ENCODE peak calls at places on chromosomes 11 and 22, in four cellular contexts. One of them, this sample, is unnamed.
A peak's percentile ranks its signal among the peaks of the same experiment; 100 is the strongest.

GRCh38 chr11:112931686-112932085 is 29.5 kb upstream of the NCAM1 start:
- DNase-seq in HCT116: no peak
- DNase-seq in HepG2: no peak
- DNase-seq in GM12878: no peak
- DNase-seq in this sample: no peak

GRCh38 chr11:59097113-59097708 is 9.8 kb upstream of the FAM111B start:
- DNase-seq in GM12878: no peak
- DNase-seq in HepG2: peak; percentile 60
- DNase-seq in HCT116: peak; percentile 48
- DNase-seq in this sample: peak; percentile 66

GRCh38 chr11:66625752-66626149 is 9.3 kb downstream of the RBM14 start:
- DNase-seq in HepG2: no peak
- DNase-seq in HCT116: no peak
- DNase-seq in GM12878: no peak
- DNase-seq in this sample: no peak

GRCh38 chr22:26326803-26327202 is 102.3 kb upstream of the ASPHD2 start:
- DNase-seq in HCT116: no peak
- DNase-seq in HepG2: no peak
- DNase-seq in GM12878: no peak
- DNase-seq in this sample: no peak

GRCh38 chr11:95065336-95065735 is 1.4 kb upstream of the SRSF8 start:
- DNase-seq in HCT116: no peak
- DNase-seq in HepG2: no peak
- DNase-seq in GM12878: no peak
- DNase-seq in this sample: no peak

GRCh38 chr11:47589504-47590025 is 3.1 kb downstream of the FAM180B start:
- DNase-seq in HCT116: no peak
- DNase-seq in GM12878: no peak
- DNase-seq in HepG2: no peak
- DNase-seq in this sample: no peak

GRCh38 chr11:62337682-62338181 is 484 bp downstream of the ASRGL1 start:
- DNase-seq in GM12878: no peak
- DNase-seq in HCT116: no peak
- DNase-seq in HepG2: no peak
- DNase-seq in this sample: peak; percentile 41

GRCh38 chr11:3617990-3618389 is 23.8 kb downstream of the ART5 start:
- DNase-seq in HepG2: no peak
- DNase-seq in GM12878: no peak
- DNase-seq in HCT116: no peak
- DNase-seq in this sample: no peak

GRCh38 chr22:37501176-37501609 is 15.0 kb upstream of the MFNG start:
- DNase-seq in GM12878: no peak
- DNase-seq in HepG2: no peak
- DNase-seq in HCT116: no peak
- DNase-seq in this sample: no peak

GRCh38 chr11:72358461-72359405 is 75.6 kb downstream of the CLPB start:
- DNase-seq in GM12878: no peak
- DNase-seq in HCT116: no peak
- DNase-seq in HepG2: no peak
- DNase-seq in this sample: no peak

GRCh38 chr11:75264971-75265370 is 24.4 kb downstream of the TPBGL start:
- DNase-seq in GM12878: no peak
- DNase-seq in HepG2: no peak
- DNase-seq in HCT116: no peak
- DNase-seq in this sample: no peak

GRCh38 chr11:97259884-97260283 is 870.1 kb downstream of the JRKL start:
- DNase-seq in HCT116: no peak
- DNase-seq in HepG2: no peak
- DNase-seq in GM12878: no peak
- DNase-seq in this sample: no peak

GRCh38 chr22:50018608-50019291 is 6.2 kb upstream of the IL17REL start:
- DNase-seq in GM12878: no peak
- DNase-seq in HepG2: no peak
- DNase-seq in HCT116: no peak
- DNase-seq in this sample: no peak

GRCh38 chr11:32006799-32007388 is 84.0 kb upstream of the RCN1 start:
- DNase-seq in HCT116: peak; percentile 35
- DNase-seq in HepG2: peak; percentile 13
- DNase-seq in GM12878: peak; percentile 11
- DNase-seq in this sample: peak; percentile 47

GRCh38 chr11:46272816-46273427 is 4.5 kb upstream of the CREB3L1 start:
- DNase-seq in HCT116: no peak
- DNase-seq in GM12878: no peak
- DNase-seq in HepG2: no peak
- DNase-seq in this sample: peak; percentile 29

DNA sequence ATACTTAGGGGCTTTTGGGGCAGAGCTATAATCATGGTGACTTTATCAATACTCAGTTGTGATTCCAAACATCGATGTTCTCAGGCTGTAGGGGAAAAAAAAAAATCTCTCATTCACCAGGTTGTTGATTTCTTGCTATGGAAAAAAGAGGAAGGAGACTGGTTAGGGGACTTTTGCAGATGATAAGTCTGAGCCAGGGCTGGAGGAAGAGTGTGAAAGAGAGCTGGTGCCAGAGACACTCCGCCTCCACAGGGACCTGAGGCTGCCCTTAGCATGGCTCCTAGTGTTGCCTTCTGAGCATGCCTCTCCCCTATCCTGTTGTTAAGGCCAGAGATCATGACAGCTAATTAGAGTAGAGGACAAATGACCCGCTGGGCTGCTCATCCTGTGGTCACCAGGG is 16.9 kb downstream of the UPB1 start:
- DNase-seq in HCT116: no peak
- DNase-seq in GM12878: no peak
- DNase-seq in HepG2: no peak
- DNase-seq in this sample: no peak
- TF ChIP-seq SP1 in HCT116: no peak
- TF ChIP-seq SP1 in GM12878: no peak
- TF ChIP-seq SP1 in HepG2: no peak
- TF ChIP-seq SP1 in this sample: no peak

GRCh38 chr11:69912911-69913451 is 93.8 kb upstream of the FGF3 start:
- DNase-seq in GM12878: no peak
- DNase-seq in HepG2: no peak
- DNase-seq in HCT116: no peak
- DNase-seq in this sample: peak; percentile 36
- TF ChIP-seq MAX in GM12878: no peak
- TF ChIP-seq MAX in HepG2: no peak
- TF ChIP-seq MAX in HCT116: no peak
- TF ChIP-seq MAX in this sample: no peak

GRCh38 chr11:116812109-116812508 is 11.0 kb downstream of the APOA4 start:
- DNase-seq in HCT116: no peak
- DNase-seq in GM12878: no peak
- DNase-seq in HepG2: no peak
- DNase-seq in this sample: no peak

GRCh38 chr11:116813170-116813569 is 9.9 kb downstream of the APOA4 start:
- DNase-seq in HepG2: no peak
- DNase-seq in GM12878: no peak
- DNase-seq in HCT116: no peak
- DNase-seq in this sample: no peak

GRCh38 chr11:116811194-116811593 is 11.9 kb downstream of the APOA4 start:
- DNase-seq in GM12878: no peak
- DNase-seq in HCT116: no peak
- DNase-seq in HepG2: no peak
- DNase-seq in this sample: no peak

GRCh38 chr11:116814502-116814901 is 8.6 kb downstream of the APOA4 start:
- DNase-seq in GM12878: no peak
- DNase-seq in HCT116: no peak
- DNase-seq in HepG2: no peak
- DNase-seq in this sample: no peak

DNA sequence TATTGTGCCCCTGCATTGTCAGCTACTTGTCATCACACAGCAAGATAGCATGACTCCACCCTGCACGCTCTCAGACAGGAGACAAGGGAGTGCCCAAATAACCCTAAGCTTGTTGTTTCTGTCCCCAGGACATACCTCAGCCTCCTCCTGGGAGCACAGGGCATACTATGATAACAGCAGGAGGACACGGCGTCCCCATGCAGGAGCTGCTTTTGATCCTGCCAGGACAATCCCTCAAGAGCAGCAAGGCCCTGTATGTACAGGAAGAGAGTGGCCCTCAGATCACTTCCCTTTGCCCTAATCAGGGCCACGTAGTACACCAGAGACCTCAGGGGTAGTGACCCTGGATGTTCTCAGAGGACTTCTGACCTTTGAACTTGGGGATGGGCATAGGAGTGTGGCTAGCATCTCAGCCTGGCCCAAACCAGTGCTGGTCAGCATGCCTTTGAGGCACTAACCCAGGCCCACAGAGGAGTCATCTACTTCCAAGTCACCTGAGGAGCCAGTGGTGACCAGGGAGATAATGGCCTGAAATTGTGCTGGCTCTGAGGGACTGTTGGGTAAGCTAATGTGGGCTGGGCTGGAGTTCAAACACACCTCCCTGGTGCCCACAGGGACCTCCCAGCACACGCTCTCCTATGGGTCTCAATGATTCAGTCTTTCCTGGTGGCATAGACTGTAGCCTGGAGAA is 9.2 kb downstream of the APOA4 start:
- DNase-seq in GM12878: no peak
- DNase-seq in HCT116: no peak
- DNase-seq in HepG2: peak; percentile 50
- DNase-seq in this sample: no peak
- TF ChIP-seq REST in GM12878: no peak
- TF ChIP-seq REST in HCT116: no peak
- TF ChIP-seq REST in HepG2: no peak
- TF ChIP-seq REST in this sample: no peak

GRCh38 chr22:28978158-28978557 is 83.5 kb downstream of the C22orf31 start:
- DNase-seq in HepG2: no peak
- DNase-seq in HCT116: peak; percentile 40
- DNase-seq in GM12878: no peak
- DNase-seq in this sample: peak; percentile 8
- TF ChIP-seq SP1 in HepG2: no peak
- TF ChIP-seq SP1 in HCT116: no peak
- TF ChIP-seq SP1 in GM12878: no peak
- TF ChIP-seq SP1 in this sample: no peak

GRCh38 chr11:17760102-17761029 is 25.8 kb downstream of the KCNC1 start:
- DNase-seq in HCT116: peak; percentile 51
- DNase-seq in HepG2: peak; percentile 69
- DNase-seq in GM12878: peak; percentile 12
- DNase-seq in this sample: peak; percentile 87
- TF ChIP-seq MAX in HCT116: no peak
- TF ChIP-seq MAX in HepG2: no peak
- TF ChIP-seq MAX in GM12878: no peak
- TF ChIP-seq MAX in this sample: no peak

GRCh38 chr22:17628304-17629166 is at the start of gene ATP6V1E1:
- DNase-seq in HCT116: peak; percentile 92
- DNase-seq in GM12878: peak; percentile 88
- DNase-seq in HepG2: peak; percentile 94
- DNase-seq in this sample: peak; percentile 99
- TF ChIP-seq REST in HCT116: no peak
- TF ChIP-seq REST in GM12878: no peak
- TF ChIP-seq REST in HepG2: no peak
- TF ChIP-seq REST in this sample: peak; percentile 68

DNA sequence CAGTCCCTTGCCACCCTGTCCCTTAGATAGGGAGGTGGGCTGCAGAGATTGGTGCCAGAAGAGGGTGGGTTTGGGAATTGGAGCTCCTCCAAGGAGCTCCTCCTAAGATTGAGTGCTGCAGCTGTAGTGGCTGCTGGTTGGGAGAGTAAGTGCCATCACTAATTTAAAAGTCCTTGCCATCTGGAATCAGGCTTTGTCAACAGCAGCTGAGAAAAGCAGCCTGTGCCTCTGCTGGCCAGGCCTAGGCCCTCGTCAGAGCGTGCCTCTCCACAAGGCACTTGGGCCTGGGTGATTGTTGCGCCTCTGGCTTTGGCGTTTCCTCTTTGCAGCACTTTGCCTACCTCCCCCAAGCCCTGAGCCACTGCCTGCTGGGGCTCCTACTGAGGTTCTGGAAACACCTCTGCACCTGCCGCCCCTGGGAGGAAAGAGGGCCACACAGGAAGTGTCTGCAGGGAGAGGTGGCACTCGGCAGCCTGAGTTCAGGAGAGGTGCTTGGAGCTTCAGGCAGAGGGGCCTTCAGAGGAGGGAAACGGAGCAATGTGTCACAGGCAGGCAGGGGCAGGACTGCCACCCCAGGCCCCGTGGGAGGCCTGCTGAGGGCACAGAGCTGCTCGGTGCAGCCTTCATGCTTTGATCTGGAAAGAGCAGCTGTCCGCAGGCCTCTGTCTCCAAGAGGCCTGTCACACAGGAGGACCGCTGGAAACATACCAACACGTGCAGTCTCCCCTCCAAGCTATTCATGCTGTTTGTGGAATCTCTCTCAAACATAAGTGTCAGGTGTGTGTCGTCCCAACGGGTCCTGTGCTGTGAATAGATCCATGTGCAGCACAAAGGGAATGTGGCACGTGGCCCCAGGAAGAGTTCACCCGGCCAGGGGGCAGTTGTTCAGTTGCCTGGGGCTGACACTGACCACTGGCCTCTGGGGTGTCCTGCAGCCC is 61.6 kb upstream of the EMID1 start:
- DNase-seq in HepG2: no peak
- DNase-seq in GM12878: no peak
- DNase-seq in HCT116: no peak
- DNase-seq in this sample: no peak
- TF ChIP-seq SP1 in HepG2: no peak
- TF ChIP-seq SP1 in GM12878: no peak
- TF ChIP-seq SP1 in HCT116: no peak
- TF ChIP-seq SP1 in this sample: no peak

DNA sequence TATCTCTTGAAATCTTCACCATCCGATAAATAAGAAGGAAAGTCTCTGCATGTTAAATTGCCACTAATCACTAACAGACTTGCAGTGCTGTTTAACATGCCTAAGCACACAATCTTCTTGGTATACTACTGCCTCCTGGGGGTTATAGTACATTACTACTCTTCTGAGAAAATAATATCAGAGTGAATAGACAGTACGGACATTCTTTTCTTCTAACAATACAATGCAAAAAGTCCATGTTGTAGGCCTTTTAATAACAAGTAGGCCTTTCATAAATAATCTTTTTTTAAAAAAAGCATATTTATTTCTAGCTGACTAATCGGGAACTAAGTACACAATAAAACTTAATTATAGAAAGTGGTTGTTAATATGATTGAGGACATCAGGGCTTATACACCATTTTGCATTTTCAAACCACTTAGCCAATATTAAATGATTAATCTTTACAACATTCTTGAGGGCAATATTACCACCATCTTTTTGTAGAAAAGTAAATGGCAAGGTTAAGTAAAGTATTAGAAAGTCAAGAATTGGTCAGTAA is 84.8 kb downstream of the TTC28 start:
- DNase-seq in GM12878: no peak
- DNase-seq in HCT116: peak; percentile 35
- DNase-seq in HepG2: peak; percentile 54
- DNase-seq in this sample: peak; percentile 25
- TF ChIP-seq MAX in GM12878: no peak
- TF ChIP-seq MAX in HCT116: no peak
- TF ChIP-seq MAX in HepG2: no peak
- TF ChIP-seq MAX in this sample: no peak

This sample was measured in K562.